ENCODE peak calls at places on chromosomes 16 and 17, in ten cellular contexts. One of them, this sample, is unnamed.

GRCh38 chr16:7021653-7022275 is 310.9 kb upstream of the RBFOX1 start:
- DNase-seq in CD4-positive, alpha-beta memory T cell: no peak
- DNase-seq in CD4-positive, CD25-positive, alpha-beta regulatory T cell: no peak
- DNase-seq in IMR-90: no peak
- DNase-seq in A549: no peak
- DNase-seq in HepG2: no peak
- DNase-seq in small intestine: no peak
- DNase-seq in mammary epithelial cell: no peak
- DNase-seq in ovary: no peak
- DNase-seq in OCI-LY7: no peak
- DNase-seq in this sample: no peak

GRCh38 chr17:77613181-77613580 is 345.3 kb upstream of the TNRC6C start:
- DNase-seq in OCI-LY7: no peak
- DNase-seq in IMR-90: no peak
- DNase-seq in ovary: no peak
- DNase-seq in small intestine: no peak
- DNase-seq in HepG2: no peak
- DNase-seq in A549: no peak
- DNase-seq in CD4-positive, alpha-beta memory T cell: no peak
- DNase-seq in mammary epithelial cell: no peak
- DNase-seq in CD4-positive, CD25-positive, alpha-beta regulatory T cell: no peak
- DNase-seq in this sample: peak; percentile 15

GRCh38 chr17:81980752-81981239 is 3.4 kb downstream of the ASPSCR1 start:
- DNase-seq in OCI-LY7: no peak
- DNase-seq in A549: no peak
- DNase-seq in ovary: no peak
- DNase-seq in HepG2: no peak
- DNase-seq in IMR-90: no peak
- DNase-seq in CD4-positive, CD25-positive, alpha-beta regulatory T cell: no peak
- DNase-seq in small intestine: no peak
- DNase-seq in mammary epithelial cell: no peak
- DNase-seq in CD4-positive, alpha-beta memory T cell: no peak
- DNase-seq in this sample: no peak

GRCh38 chr16:57534881-57535658 is 1.3 kb downstream of the CCDC102A start:
- DNase-seq in A549: no peak
- DNase-seq in IMR-90: no peak
- DNase-seq in CD4-positive, alpha-beta memory T cell: no peak
- DNase-seq in small intestine: no peak
- DNase-seq in OCI-LY7: no peak
- DNase-seq in mammary epithelial cell: no peak
- DNase-seq in ovary: peak; percentile 68
- DNase-seq in CD4-positive, CD25-positive, alpha-beta regulatory T cell: no peak
- DNase-seq in HepG2: no peak
- DNase-seq in this sample: no peak

GRCh38 chr16:17396762-17397498 is 73.8 kb downstream of the XYLT1 start:
- DNase-seq in A549: no peak
- DNase-seq in OCI-LY7: no peak
- DNase-seq in CD4-positive, alpha-beta memory T cell: peak; percentile 85
- DNase-seq in IMR-90: peak; percentile 52
- DNase-seq in ovary: peak; percentile 53
- DNase-seq in HepG2: no peak
- DNase-seq in CD4-positive, CD25-positive, alpha-beta regulatory T cell: peak; percentile 60
- DNase-seq in mammary epithelial cell: no peak
- DNase-seq in small intestine: peak; percentile 95
- DNase-seq in this sample: peak; percentile 76

GRCh38 chr16:13421726-13422125 is 498.2 kb upstream of the ERCC4 start:
- DNase-seq in CD4-positive, alpha-beta memory T cell: no peak
- DNase-seq in ovary: no peak
- DNase-seq in CD4-positive, CD25-positive, alpha-beta regulatory T cell: no peak
- DNase-seq in A549: no peak
- DNase-seq in mammary epithelial cell: peak; percentile 20
- DNase-seq in small intestine: no peak
- DNase-seq in HepG2: no peak
- DNase-seq in OCI-LY7: peak; percentile 21
- DNase-seq in IMR-90: no peak
- DNase-seq in this sample: no peak

GRCh38 chr17:8120520-8121443 is 2.5 kb upstream of the ALOXE3 start:
- DNase-seq in CD4-positive, alpha-beta memory T cell: peak; percentile 83
- DNase-seq in A549: peak; percentile 93
- DNase-seq in HepG2: no peak
- DNase-seq in small intestine: peak; percentile 56
- DNase-seq in CD4-positive, CD25-positive, alpha-beta regulatory T cell: peak; percentile 32
- DNase-seq in ovary: peak; percentile 74
- DNase-seq in IMR-90: peak; percentile 69
- DNase-seq in mammary epithelial cell: peak; percentile 91
- DNase-seq in OCI-LY7: peak; percentile 81
- DNase-seq in this sample: peak; percentile 63

GRCh38 chr17:74513987-74514631 is 17.2 kb downstream of the CD300LB start:
- DNase-seq in A549: peak; percentile 87
- DNase-seq in mammary epithelial cell: peak; percentile 54
- DNase-seq in CD4-positive, alpha-beta memory T cell: peak; percentile 80
- DNase-seq in HepG2: peak; percentile 40
- DNase-seq in OCI-LY7: peak; percentile 87
- DNase-seq in CD4-positive, CD25-positive, alpha-beta regulatory T cell: peak; percentile 43
- DNase-seq in IMR-90: peak; percentile 31
- DNase-seq in ovary: no peak
- DNase-seq in small intestine: no peak
- DNase-seq in this sample: no peak

GRCh38 chr16:84508502-84508901 is 4.0 kb upstream of the MEAK7 start:
- DNase-seq in CD4-positive, alpha-beta memory T cell: peak; percentile 59
- DNase-seq in small intestine: no peak
- DNase-seq in mammary epithelial cell: no peak
- DNase-seq in OCI-LY7: peak; percentile 32
- DNase-seq in ovary: peak; percentile 29
- DNase-seq in CD4-positive, CD25-positive, alpha-beta regulatory T cell: no peak
- DNase-seq in A549: no peak
- DNase-seq in HepG2: no peak
- DNase-seq in IMR-90: no peak
- DNase-seq in this sample: no peak

GRCh38 chr16:17166095-17166494 is 304.7 kb downstream of the XYLT1 start:
- DNase-seq in small intestine: no peak
- DNase-seq in CD4-positive, CD25-positive, alpha-beta regulatory T cell: no peak
- DNase-seq in HepG2: no peak
- DNase-seq in ovary: no peak
- DNase-seq in A549: no peak
- DNase-seq in IMR-90: peak; percentile 14
- DNase-seq in CD4-positive, alpha-beta memory T cell: no peak
- DNase-seq in mammary epithelial cell: no peak
- DNase-seq in OCI-LY7: no peak
- DNase-seq in this sample: no peak

DNA sequence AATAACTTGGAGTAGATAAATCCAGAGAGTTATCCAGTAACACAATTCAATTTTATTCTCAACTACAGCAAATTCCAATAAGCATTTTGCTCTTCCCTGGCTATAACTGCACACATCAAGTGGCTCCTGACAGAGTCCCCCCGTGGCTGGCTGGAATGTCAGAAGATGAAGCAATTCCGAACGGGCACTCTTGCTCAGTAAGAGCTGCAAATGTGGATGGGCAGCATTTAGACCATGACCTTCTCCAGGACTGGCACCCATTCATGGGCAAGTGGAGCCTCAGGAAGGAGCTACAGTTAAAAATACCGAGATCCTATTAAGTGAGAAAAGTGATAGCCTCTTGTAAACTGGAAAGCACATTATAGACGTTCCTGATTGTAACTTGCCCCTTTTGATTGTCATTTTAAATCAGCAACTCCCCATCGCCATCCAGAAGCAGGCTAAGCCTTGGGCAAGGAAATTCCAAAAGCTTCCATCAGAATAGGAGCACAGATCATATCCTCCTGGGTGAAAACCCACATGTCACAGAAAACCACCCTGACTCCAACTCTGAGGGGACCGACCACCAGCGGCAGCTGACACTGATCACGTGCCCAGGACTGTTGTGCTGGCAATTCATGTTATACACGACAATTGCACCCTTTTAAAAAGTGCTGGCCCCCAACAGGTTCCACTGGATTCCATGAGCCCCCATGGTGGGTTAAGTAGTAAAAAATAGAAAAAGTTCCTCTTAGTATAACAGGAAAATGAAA is 7.1 kb downstream of the UBE2O start:
- DNase-seq in A549: no peak
- DNase-seq in mammary epithelial cell: no peak
- DNase-seq in CD4-positive, CD25-positive, alpha-beta regulatory T cell: no peak
- DNase-seq in IMR-90: no peak
- DNase-seq in small intestine: no peak
- DNase-seq in HepG2: no peak
- DNase-seq in CD4-positive, alpha-beta memory T cell: no peak
- DNase-seq in OCI-LY7: no peak
- DNase-seq in ovary: no peak
- DNase-seq in this sample: peak; percentile 78
- H3K27ac ChIP-seq in A549: peak overlapping the region; percentile 89
- H3K27ac ChIP-seq in mammary epithelial cell: peak overlapping the region; percentile 41
- H3K27ac ChIP-seq in CD4-positive, CD25-positive, alpha-beta regulatory T cell: no peak overlapping the region
- H3K27ac ChIP-seq in IMR-90: peak overlapping the region; percentile 42
- H3K27ac ChIP-seq in small intestine: no peak overlapping the region
- H3K27ac ChIP-seq in HepG2: peak overlapping the region; percentile 41
- H3K27ac ChIP-seq in CD4-positive, alpha-beta memory T cell: no peak overlapping the region
- H3K27ac ChIP-seq in OCI-LY7: peak overlapping the region; percentile 34
- H3K27ac ChIP-seq in ovary: no peak overlapping the region
- H3K27ac ChIP-seq in this sample: peak overlapping the region; percentile 56

GRCh38 chr16:88633684-88634140 is 4.7 kb upstream of the IL17C start:
- DNase-seq in OCI-LY7: peak; percentile 55
- DNase-seq in CD4-positive, alpha-beta memory T cell: peak; percentile 77
- DNase-seq in HepG2: peak; percentile 63
- DNase-seq in A549: peak; percentile 68
- DNase-seq in ovary: no peak
- DNase-seq in IMR-90: peak; percentile 13
- DNase-seq in small intestine: peak; percentile 58
- DNase-seq in mammary epithelial cell: peak; percentile 24
- DNase-seq in CD4-positive, CD25-positive, alpha-beta regulatory T cell: peak; percentile 42
- DNase-seq in this sample: peak; percentile 64
- H3K4me3 ChIP-seq in OCI-LY7: peak overlapping the region; percentile 26
- H3K4me3 ChIP-seq in CD4-positive, alpha-beta memory T cell: no peak overlapping the region
- H3K4me3 ChIP-seq in HepG2: no peak overlapping the region
- H3K4me3 ChIP-seq in A549: no peak overlapping the region
- H3K4me3 ChIP-seq in ovary: no peak overlapping the region
- H3K4me3 ChIP-seq in IMR-90: no peak overlapping the region
- H3K4me3 ChIP-seq in small intestine: no peak overlapping the region
- H3K4me3 ChIP-seq in mammary epithelial cell: no peak overlapping the region
- H3K4me3 ChIP-seq in CD4-positive, CD25-positive, alpha-beta regulatory T cell: no peak overlapping the region
- H3K4me3 ChIP-seq in this sample: no peak overlapping the region

GRCh38 chr17:22462461-22462860 is 770.1 kb downstream of the KCNJ18 start:
- DNase-seq in HepG2: no peak
- DNase-seq in mammary epithelial cell: no peak
- DNase-seq in OCI-LY7: no peak
- DNase-seq in CD4-positive, alpha-beta memory T cell: no peak
- DNase-seq in IMR-90: no peak
- DNase-seq in small intestine: no peak
- DNase-seq in CD4-positive, CD25-positive, alpha-beta regulatory T cell: no peak
- DNase-seq in A549: no peak
- DNase-seq in ovary: no peak
- DNase-seq in this sample: no peak

GRCh38 chr17:22461460-22462145 is 769.3 kb downstream of the KCNJ18 start:
- DNase-seq in small intestine: no peak
- DNase-seq in IMR-90: no peak
- DNase-seq in OCI-LY7: no peak
- DNase-seq in mammary epithelial cell: no peak
- DNase-seq in A549: no peak
- DNase-seq in ovary: no peak
- DNase-seq in CD4-positive, CD25-positive, alpha-beta regulatory T cell: no peak
- DNase-seq in HepG2: no peak
- DNase-seq in CD4-positive, alpha-beta memory T cell: no peak
- DNase-seq in this sample: no peak

GRCh38 chr17:22460461-22461063 is 768.2 kb downstream of the KCNJ18 start:
- DNase-seq in ovary: no peak
- DNase-seq in small intestine: no peak
- DNase-seq in OCI-LY7: no peak
- DNase-seq in HepG2: no peak
- DNase-seq in mammary epithelial cell: no peak
- DNase-seq in A549: no peak
- DNase-seq in CD4-positive, CD25-positive, alpha-beta regulatory T cell: no peak
- DNase-seq in CD4-positive, alpha-beta memory T cell: no peak
- DNase-seq in IMR-90: no peak
- DNase-seq in this sample: no peak

GRCh38 chr17:22463110-22463850 is 771.0 kb downstream of the KCNJ18 start:
- DNase-seq in IMR-90: no peak
- DNase-seq in CD4-positive, CD25-positive, alpha-beta regulatory T cell: no peak
- DNase-seq in mammary epithelial cell: no peak
- DNase-seq in HepG2: no peak
- DNase-seq in CD4-positive, alpha-beta memory T cell: no peak
- DNase-seq in small intestine: no peak
- DNase-seq in A549: no peak
- DNase-seq in OCI-LY7: no peak
- DNase-seq in ovary: no peak
- DNase-seq in this sample: no peak

DNA sequence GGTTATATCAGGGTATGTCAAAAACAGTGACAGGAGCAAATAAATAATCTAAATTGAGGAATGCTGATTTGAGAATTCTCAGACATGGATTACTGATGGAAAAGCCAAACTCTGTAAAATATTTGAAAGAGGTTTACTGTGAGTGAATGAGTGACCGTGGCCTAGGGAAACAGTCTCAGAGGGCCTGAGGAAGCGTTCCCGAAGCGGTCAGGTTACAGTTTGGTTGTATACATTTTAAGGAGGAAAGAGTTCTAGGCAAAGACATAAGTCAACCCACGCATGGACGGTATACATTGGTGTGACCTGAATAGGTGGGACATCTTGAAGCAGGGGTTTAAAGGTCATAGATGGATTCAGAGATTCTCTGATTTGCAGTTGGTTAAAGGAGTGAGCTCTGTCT is 771.7 kb downstream of the KCNJ18 start:
- DNase-seq in small intestine: no peak
- DNase-seq in OCI-LY7: no peak
- DNase-seq in CD4-positive, alpha-beta memory T cell: no peak
- DNase-seq in A549: no peak
- DNase-seq in IMR-90: no peak
- DNase-seq in CD4-positive, CD25-positive, alpha-beta regulatory T cell: no peak
- DNase-seq in ovary: no peak
- DNase-seq in mammary epithelial cell: no peak
- DNase-seq in HepG2: no peak
- DNase-seq in this sample: no peak
- H3K9me3 ChIP-seq in small intestine: peaks cover 4% of the 10 kb centered on the region
- H3K9me3 ChIP-seq in OCI-LY7: no peaks in the 10 kb centered on the region
- H3K9me3 ChIP-seq in CD4-positive, alpha-beta memory T cell: no peaks in the 10 kb centered on the region
- H3K9me3 ChIP-seq in A549: no peaks in the 10 kb centered on the region
- H3K9me3 ChIP-seq in IMR-90: peaks cover 34% of the 10 kb centered on the region
- H3K9me3 ChIP-seq in CD4-positive, CD25-positive, alpha-beta regulatory T cell: peaks cover 11% of the 10 kb centered on the region
- H3K9me3 ChIP-seq in ovary: no peaks in the 10 kb centered on the region
- H3K9me3 ChIP-seq in mammary epithelial cell: peaks cover 41% of the 10 kb centered on the region
- H3K9me3 ChIP-seq in HepG2: no peaks in the 10 kb centered on the region
- H3K9me3 ChIP-seq in this sample: no peaks in the 10 kb centered on the region

DNA sequence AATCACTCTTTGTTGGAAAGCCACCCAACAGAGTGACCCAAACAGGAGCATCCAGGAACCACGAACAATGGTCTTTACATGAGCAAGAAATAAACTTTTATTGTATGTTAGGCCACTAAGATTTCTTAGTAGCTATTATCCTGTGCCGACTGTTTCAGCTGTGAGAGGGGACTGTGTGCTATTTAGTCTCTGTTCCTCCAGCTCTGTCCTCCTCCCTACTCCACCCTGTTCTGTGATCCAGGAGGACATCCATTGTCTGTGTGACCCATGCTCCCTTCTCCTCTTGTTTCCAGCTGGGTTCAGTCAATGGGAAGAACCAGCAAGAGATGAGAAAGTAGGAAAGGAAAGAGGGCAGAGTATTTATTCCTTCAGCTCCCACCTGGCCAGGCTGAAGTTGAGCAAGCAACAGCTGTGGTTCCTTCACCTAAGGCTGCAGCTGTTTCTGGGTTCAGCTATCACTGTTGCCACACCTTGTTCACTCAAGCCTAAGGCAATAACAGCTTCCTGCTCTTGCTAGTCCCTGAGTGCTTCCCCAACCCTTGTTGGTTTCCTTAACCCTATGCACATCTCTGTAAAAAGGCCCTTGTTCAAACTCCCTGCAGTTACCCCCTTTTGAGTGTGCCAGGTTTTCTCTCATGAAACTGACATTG is 14.9 kb upstream of the B4GALNT2 start:
- DNase-seq in small intestine: peak; percentile 86
- DNase-seq in CD4-positive, CD25-positive, alpha-beta regulatory T cell: no peak
- DNase-seq in ovary: no peak
- DNase-seq in CD4-positive, alpha-beta memory T cell: no peak
- DNase-seq in OCI-LY7: peak; percentile 6
- DNase-seq in A549: no peak
- DNase-seq in IMR-90: no peak
- DNase-seq in mammary epithelial cell: peak; percentile 87
- DNase-seq in HepG2: no peak
- DNase-seq in this sample: no peak
- H3K27ac ChIP-seq in small intestine: peak overlapping the region; percentile 58
- H3K27ac ChIP-seq in CD4-positive, CD25-positive, alpha-beta regulatory T cell: no peak overlapping the region
- H3K27ac ChIP-seq in ovary: no peak overlapping the region
- H3K27ac ChIP-seq in CD4-positive, alpha-beta memory T cell: no peak overlapping the region
- H3K27ac ChIP-seq in OCI-LY7: no peak overlapping the region
- H3K27ac ChIP-seq in A549: peak overlapping the region; percentile 6
- H3K27ac ChIP-seq in IMR-90: no peak overlapping the region
- H3K27ac ChIP-seq in mammary epithelial cell: no peak overlapping the region
- H3K27ac ChIP-seq in HepG2: no peak overlapping the region
- H3K27ac ChIP-seq in this sample: no peak overlapping the region

This sample was measured in thyroid gland.